ENCODE peak calls at places on chromosomes 7 and 10, in eight cellular contexts. V, W, P, A, D, S, N and C are unnamed samples.

GRCh38 chr10:126880926-126881325 is 24.3 kb upstream of the DOCK1 start:
- DNase-seq in V (no peak), W (no peak), P (no peak), A (no peak), D (no peak), S (no peak), N (no peak), C (no peak)

GRCh38 chr7:150362989-150363769 is 5.4 kb upstream of the REPIN1 start:
- DNase-seq in V (no peak), W (no peak), P (no peak), A (no peak), D (no peak), S (no peak), N (no peak), C (no peak)

GRCh38 chr10:84179059-84179710 is 5.6 kb downstream of the GPR15LG start:
- DNase-seq in V (no peak), W (no peak), P (no peak), A (no peak), D (no peak), S (peak; percentile 22), N (peak; percentile 8), C (peak; percentile 11)

GRCh38 chr7:37352974-37353948 is 95.4 kb downstream of the ELMO1 start:
- DNase-seq in V (peak; percentile 51), W (no peak), P (no peak), A (no peak), D (peak; percentile 46), S (no peak), N (peak; percentile 11), C (peak; percentile 67)

GRCh38 chr10:132282667-132283603 is 24.8 kb downstream of the STK32C start:
- DNase-seq in V (no peak), W (no peak), P (no peak), A (no peak), D (no peak), S (no peak), N (no peak), C (no peak)

GRCh38 chr7:55405856-55406541 is 40.9 kb downstream of the LANCL2 start:
- DNase-seq in V (no peak), W (no peak), P (no peak), A (no peak), D (no peak), S (no peak), N (no peak), C (no peak)

GRCh38 chr10:43099928-43100327 is 23.1 kb downstream of the RET start:
- DNase-seq in V (no peak), W (no peak), P (no peak), A (no peak), D (no peak), S (no peak), N (no peak), C (no peak)

GRCh38 chr7:129368389-129368986 is 65.7 kb upstream of the STRIP2 start:
- DNase-seq in V (no peak), W (peak; percentile 49), P (no peak), A (no peak), D (no peak), S (no peak), N (no peak), C (no peak)

GRCh38 chr10:2949948-2950354 is 117.4 kb upstream of the PFKP start:
- DNase-seq in V (no peak), W (no peak), P (no peak), A (no peak), D (no peak), S (no peak), N (no peak), C (no peak)

GRCh38 chr7:99618726-99619125 is 2.0 kb downstream of the ZSCAN25 start:
- DNase-seq in V (no peak), W (no peak), P (no peak), A (no peak), D (no peak), S (no peak), N (no peak), C (no peak)

GRCh38 chr10:75978213-75978612 is 546.8 kb downstream of the LRMDA start:
- DNase-seq in V (no peak), W (no peak), P (no peak), A (no peak), D (no peak), S (no peak), N (no peak), C (no peak)

GRCh38 chr7:30594055-30594539 is 581 bp upstream of the GARS1 start:
- DNase-seq in V (peak; percentile 15), W (no peak), P (no peak), A (peak; percentile 9), D (no peak), S (peak; percentile 55), N (no peak), C (peak; percentile 27)

GRCh38 chr7:131159961-131160361 is 167.7 kb upstream of the MKLN1 start:
- DNase-seq in V (no peak), W (no peak), P (no peak), A (no peak), D (no peak), S (peak; percentile 82), N (no peak), C (no peak)

GRCh38 chr10:1159131-1160061 is 103.2 kb downstream of the WDR37 start:
- DNase-seq in V (no peak), W (peak; percentile 39), P (no peak), A (no peak), D (no peak), S (no peak), N (no peak), C (no peak)

GRCh38 chr7:39353615-39354376 is 212.4 kb upstream of the YAE1 start:
- DNase-seq in V (no peak), W (peak; percentile 37), P (no peak), A (no peak), D (no peak), S (peak; percentile 51), N (peak; percentile 17), C (no peak)

GRCh38 chr10:129952771-129953489 is 11.1 kb downstream of the EBF3 start:
- DNase-seq in V (no peak), W (no peak), P (no peak), A (no peak), D (no peak), S (peak; percentile 89), N (no peak), C (no peak)

GRCh38 chr7:53611043-53611442 is 575.6 kb downstream of the POM121L12 start:
- DNase-seq in V (no peak), W (peak; percentile 91), P (no peak), A (no peak), D (no peak), S (no peak), N (no peak), C (no peak)

GRCh38 chr7:47088329-47089067 is 493.4 kb downstream of the TNS3 start:
- DNase-seq in V (no peak), W (peak; percentile 65), P (no peak), A (peak; percentile 3), D (no peak), S (peak; percentile 78), N (peak; percentile 21), C (no peak)

GRCh38 chr10:3772349-3773222 is 12.4 kb downstream of the KLF6 start:
- DNase-seq in V (no peak), W (peak; percentile 32), P (no peak), A (no peak), D (no peak), S (no peak), N (no peak), C (no peak)